ENCODE peak calls at places on chromosomes 7 and 10, in four cellular contexts. B is SJSA1; A is NCI-H345; U is activated naive CD4-positive, alpha-beta T cell treated with anti-CD3 and anti-CD28 coated beads, Interleukin-2, amount 10 ng/mL, durations not matched to agents 7 days and 5 days. Z is an unnamed sample.

GRCh38 chr7:133978502-133979295 is 148.4 kb upstream of the LRGUK start:
- DNase-seq in B (no peak), U (no peak), A (no peak), Z (no peak)

GRCh38 chr7:36301914-36302771 is 87.5 kb upstream of the ANLN start:
- DNase-seq in B (peak), U (no peak), A (peak), Z (no peak)

GRCh38 chr7:47990592-47990991 is 11.2 kb upstream of the HUS1 start:
- DNase-seq in A (no peak), B (no peak), U (no peak), Z (no peak)

GRCh38 chr7:19353158-19353557 is 207.9 kb upstream of the FERD3L start:
- DNase-seq in B (no peak), U (no peak), A (no peak), Z (peak)

GRCh38 chr7:88500146-88500545 is 193.5 kb upstream of the STEAP4 start:
- DNase-seq in B (no peak), U (no peak), A (no peak), Z (no peak)

GRCh38 chr7:101521430-101521925 is 107.6 kb downstream of the MYL10 start:
- DNase-seq in B (no peak), U (no peak), A (no peak), Z (no peak)

GRCh38 chr10:130443236-130443635 is 307.0 kb downstream of the GLRX3 start:
- DNase-seq in U (no peak), A (no peak), B (no peak), Z (no peak)

GRCh38 chr10:100882681-100883321 is 30.0 kb upstream of the SLF2 start:
- DNase-seq in U (no peak), B (peak), A (no peak), Z (peak)

GRCh38 chr10:86580549-86580886 is 58.9 kb upstream of the WAPL start:
- DNase-seq in A (no peak), B (no peak), U (no peak), Z (no peak)

GRCh38 chr7:32298403-32299132 is 191.6 kb downstream of the LSM5 start:
- DNase-seq in B (no peak), A (peak), U (no peak), Z (no peak)

Z was measured in AG10803.